ENCODE peak calls at places on chromosomes 11 and 22, in five cellular contexts. E, D, Z, C and A are unnamed samples.

GRCh38 chr22:40449676-40450035 is 79.3 kb downstream of the SGSM3 start:
- DNase-seq in C (no peak), D (no peak), E (no peak), Z (peak; percentile 14), A (no peak)

GRCh38 chr11:28439403-28439802 is 331.2 kb downstream of the METTL15 start:
- DNase-seq in E (no peak), D (no peak), Z (no peak), C (no peak), A (no peak)

GRCh38 chr11:64078294-64078693 is 42.6 kb downstream of the FLRT1 start:
- DNase-seq in C (no peak), D (no peak), E (no peak), Z (no peak), A (no peak)

GRCh38 chr11:132318421-132319157 is 948.2 kb downstream of the NTM start:
- DNase-seq in Z (no peak), C (no peak), D (no peak), E (no peak), A (no peak)

GRCh38 chr22:35418088-35418487 is 18.1 kb downstream of the MCM5 start:
- DNase-seq in E (no peak), C (no peak), Z (no peak), D (no peak), A (no peak)

GRCh38 chr11:86548278-86548917 is 124.0 kb downstream of the ME3 start:
- DNase-seq in E (no peak), D (no peak), Z (no peak), C (no peak), A (no peak)

GRCh38 chr22:27108425-27109114 is 451.2 kb downstream of the MIAT start:
- DNase-seq in C (no peak), D (no peak), E (peak; percentile 27), Z (no peak), A (no peak)

GRCh38 chr11:128174465-128175101 is 412.8 kb downstream of the ETS1 start:
- DNase-seq in C (no peak), Z (no peak), D (no peak), E (no peak), A (no peak)

GRCh38 chr22:41799486-41800347 is 762 bp upstream of the CCDC134 start:
- DNase-seq in E (peak; percentile 30), C (peak; percentile 12), D (peak; percentile 61), Z (no peak), A (no peak)

GRCh38 chr11:32088117-32088941 is 2.5 kb upstream of the RCN1 start:
- DNase-seq in C (peak; percentile 21), E (peak; percentile 52), D (peak; percentile 83), Z (peak; percentile 76), A (no peak)

GRCh38 chr11:122146475-122146874 is 30.5 kb upstream of the BLID start:
- DNase-seq in C (no peak), D (no peak), E (no peak), Z (no peak), A (no peak)

GRCh38 chr22:48563118-48563965 is 1264.3 kb downstream of the BRD1 start:
- DNase-seq in E (no peak), Z (no peak), D (no peak), C (no peak), A (no peak)

GRCh38 chr22:47927811-47928210 is 1165.4 kb downstream of the TBC1D22A start:
- DNase-seq in E (no peak), D (peak; percentile 9), Z (no peak), C (no peak), A (no peak)

GRCh38 chr22:30208631-30209603 is 37.6 kb downstream of the LIF start:
- DNase-seq in Z (peak; percentile 55), D (peak; percentile 87), C (no peak), E (peak; percentile 45), A (no peak)

GRCh38 chr11:8779732-8780131 is 97.1 kb downstream of the RPL27A start:
- DNase-seq in C (no peak), Z (no peak), D (no peak), E (no peak), A (no peak)